ENCODE peak calls at places on chromosomes 16 and 17, in seven cellular contexts. One of them, this sample, is unnamed.

GRCh38 chr17:41665566-41666335 is 22.9 kb upstream of the EIF1 start:
- DNase-seq in neural progenitor cell: peak
- DNase-seq in breast epithelium: peak
- DNase-seq in HCT116: peak
- DNase-seq in progenitor cell of endocrine pancreas: peak
- DNase-seq in fibroblast of lung: peak
- DNase-seq in endothelial cell of umbilical vein: peak
- DNase-seq in this sample: peak

GRCh38 chr16:66020061-66020460 is 346.4 kb upstream of the CDH5 start:
- DNase-seq in neural progenitor cell: no peak
- DNase-seq in breast epithelium: no peak
- DNase-seq in HCT116: no peak
- DNase-seq in progenitor cell of endocrine pancreas: no peak
- DNase-seq in fibroblast of lung: no peak
- DNase-seq in endothelial cell of umbilical vein: no peak
- DNase-seq in this sample: no peak

GRCh38 chr16:53999123-53999522 is 287.5 kb downstream of the IRX3 start:
- DNase-seq in neural progenitor cell: peak
- DNase-seq in breast epithelium: no peak
- DNase-seq in HCT116: no peak
- DNase-seq in progenitor cell of endocrine pancreas: no peak
- DNase-seq in fibroblast of lung: no peak
- DNase-seq in endothelial cell of umbilical vein: no peak
- DNase-seq in this sample: no peak

GRCh38 chr17:63531022-63531965 is 8.1 kb downstream of the KCNH6 start:
- DNase-seq in neural progenitor cell: no peak
- DNase-seq in breast epithelium: no peak
- DNase-seq in HCT116: no peak
- DNase-seq in progenitor cell of endocrine pancreas: no peak
- DNase-seq in fibroblast of lung: no peak
- DNase-seq in endothelial cell of umbilical vein: no peak
- DNase-seq in this sample: no peak

GRCh38 chr17:8375738-8376259 is 705 bp downstream of the KRABD2 start:
- DNase-seq in neural progenitor cell: peak
- DNase-seq in breast epithelium: no peak
- DNase-seq in HCT116: no peak
- DNase-seq in progenitor cell of endocrine pancreas: peak
- DNase-seq in fibroblast of lung: no peak
- DNase-seq in endothelial cell of umbilical vein: no peak
- DNase-seq in this sample: no peak

GRCh38 chr17:74164446-74165045 is 38.9 kb upstream of the RPL38 start:
- DNase-seq in neural progenitor cell: no peak
- DNase-seq in breast epithelium: no peak
- DNase-seq in HCT116: no peak
- DNase-seq in progenitor cell of endocrine pancreas: no peak
- DNase-seq in fibroblast of lung: no peak
- DNase-seq in endothelial cell of umbilical vein: no peak
- DNase-seq in this sample: no peak

GRCh38 chr16:57146735-57147134 is 39.1 kb downstream of the PSME3IP1 start:
- DNase-seq in neural progenitor cell: peak
- DNase-seq in breast epithelium: no peak
- DNase-seq in HCT116: no peak
- DNase-seq in progenitor cell of endocrine pancreas: no peak
- DNase-seq in fibroblast of lung: no peak
- DNase-seq in endothelial cell of umbilical vein: no peak
- DNase-seq in this sample: peak

GRCh38 chr17:18970582-18971480 is 18.9 kb downstream of the SLC5A10 start:
- DNase-seq in neural progenitor cell: no peak
- DNase-seq in breast epithelium: no peak
- DNase-seq in HCT116: no peak
- DNase-seq in progenitor cell of endocrine pancreas: no peak
- DNase-seq in fibroblast of lung: no peak
- DNase-seq in endothelial cell of umbilical vein: no peak
- DNase-seq in this sample: no peak

GRCh38 chr17:77332034-77332971 is 191.5 kb downstream of the SEC14L1 start:
- DNase-seq in neural progenitor cell: no peak
- DNase-seq in breast epithelium: peak
- DNase-seq in HCT116: no peak
- DNase-seq in progenitor cell of endocrine pancreas: no peak
- DNase-seq in fibroblast of lung: no peak
- DNase-seq in endothelial cell of umbilical vein: no peak
- DNase-seq in this sample: no peak

GRCh38 chr17:11719203-11719602 is 120.9 kb downstream of the DNAH9 start:
- DNase-seq in neural progenitor cell: no peak
- DNase-seq in breast epithelium: no peak
- DNase-seq in HCT116: no peak
- DNase-seq in progenitor cell of endocrine pancreas: no peak
- DNase-seq in fibroblast of lung: no peak
- DNase-seq in endothelial cell of umbilical vein: no peak
- DNase-seq in this sample: no peak

GRCh38 chr16:80743273-80743672 is 61.1 kb downstream of the CDYL2 start:
- DNase-seq in neural progenitor cell: no peak
- DNase-seq in breast epithelium: no peak
- DNase-seq in HCT116: no peak
- DNase-seq in progenitor cell of endocrine pancreas: no peak
- DNase-seq in fibroblast of lung: no peak
- DNase-seq in endothelial cell of umbilical vein: no peak
- DNase-seq in this sample: no peak

GRCh38 chr16:82629441-82630027 is 2.8 kb downstream of the CDH13 start:
- DNase-seq in neural progenitor cell: peak
- DNase-seq in breast epithelium: no peak
- DNase-seq in HCT116: no peak
- DNase-seq in progenitor cell of endocrine pancreas: no peak
- DNase-seq in fibroblast of lung: peak
- DNase-seq in endothelial cell of umbilical vein: peak
- DNase-seq in this sample: no peak

GRCh38 chr16:72836985-72837384 is 210.9 kb downstream of the ZFHX3 start:
- DNase-seq in neural progenitor cell: peak
- DNase-seq in breast epithelium: no peak
- DNase-seq in HCT116: no peak
- DNase-seq in progenitor cell of endocrine pancreas: no peak
- DNase-seq in fibroblast of lung: no peak
- DNase-seq in endothelial cell of umbilical vein: no peak
- DNase-seq in this sample: no peak

GRCh38 chr17:5065227-5065744 is 13.0 kb upstream of the ZFP3 start:
- DNase-seq in neural progenitor cell: no peak
- DNase-seq in breast epithelium: no peak
- DNase-seq in HCT116: no peak
- DNase-seq in progenitor cell of endocrine pancreas: no peak
- DNase-seq in fibroblast of lung: no peak
- DNase-seq in endothelial cell of umbilical vein: no peak
- DNase-seq in this sample: no peak

GRCh38 chr17:62565817-62566216 is 61.7 kb upstream of the MRC2 start:
- DNase-seq in neural progenitor cell: no peak
- DNase-seq in breast epithelium: no peak
- DNase-seq in HCT116: no peak
- DNase-seq in progenitor cell of endocrine pancreas: no peak
- DNase-seq in fibroblast of lung: no peak
- DNase-seq in endothelial cell of umbilical vein: peak
- DNase-seq in this sample: no peak

GRCh38 chr17:282000-282911 is 70.4 kb downstream of the RPH3AL start:
- DNase-seq in neural progenitor cell: no peak
- DNase-seq in breast epithelium: peak
- DNase-seq in HCT116: no peak
- DNase-seq in progenitor cell of endocrine pancreas: no peak
- DNase-seq in fibroblast of lung: no peak
- DNase-seq in endothelial cell of umbilical vein: no peak
- DNase-seq in this sample: no peak

GRCh38 chr16:27379919-27380318 is 22.1 kb upstream of the IL21R start:
- DNase-seq in neural progenitor cell: no peak
- DNase-seq in breast epithelium: no peak
- DNase-seq in HCT116: no peak
- DNase-seq in progenitor cell of endocrine pancreas: no peak
- DNase-seq in fibroblast of lung: no peak
- DNase-seq in endothelial cell of umbilical vein: no peak
- DNase-seq in this sample: no peak

GRCh38 chr16:1330260-1330914 is 3.1 kb upstream of the BAIAP3 start:
- DNase-seq in neural progenitor cell: no peak
- DNase-seq in breast epithelium: no peak
- DNase-seq in HCT116: no peak
- DNase-seq in progenitor cell of endocrine pancreas: no peak
- DNase-seq in fibroblast of lung: no peak
- DNase-seq in endothelial cell of umbilical vein: no peak
- DNase-seq in this sample: no peak

GRCh38 chr16:83835972-83836566 is 28.3 kb downstream of the HSBP1 start:
- DNase-seq in neural progenitor cell: no peak
- DNase-seq in breast epithelium: no peak
- DNase-seq in HCT116: peak
- DNase-seq in progenitor cell of endocrine pancreas: no peak
- DNase-seq in fibroblast of lung: peak
- DNase-seq in endothelial cell of umbilical vein: peak
- DNase-seq in this sample: no peak

GRCh38 chr17:59617141-59617757 is 2.4 kb upstream of the CLTC start:
- DNase-seq in neural progenitor cell: no peak
- DNase-seq in breast epithelium: no peak
- DNase-seq in HCT116: no peak
- DNase-seq in progenitor cell of endocrine pancreas: no peak
- DNase-seq in fibroblast of lung: no peak
- DNase-seq in endothelial cell of umbilical vein: no peak
- DNase-seq in this sample: no peak

GRCh38 chr17:74369221-74369620 is 1.9 kb downstream of the GPR142 start:
- DNase-seq in neural progenitor cell: peak
- DNase-seq in breast epithelium: no peak
- DNase-seq in HCT116: no peak
- DNase-seq in progenitor cell of endocrine pancreas: no peak
- DNase-seq in fibroblast of lung: no peak
- DNase-seq in endothelial cell of umbilical vein: no peak
- DNase-seq in this sample: no peak

GRCh38 chr16:83810906-83811305 is 3.1 kb downstream of the HSBP1 start:
- DNase-seq in neural progenitor cell: no peak
- DNase-seq in breast epithelium: no peak
- DNase-seq in HCT116: no peak
- DNase-seq in progenitor cell of endocrine pancreas: no peak
- DNase-seq in fibroblast of lung: no peak
- DNase-seq in endothelial cell of umbilical vein: no peak
- DNase-seq in this sample: no peak

GRCh38 chr16:71439531-71439930 is 2.3 kb downstream of the TLE7 start:
- DNase-seq in neural progenitor cell: no peak
- DNase-seq in breast epithelium: no peak
- DNase-seq in HCT116: no peak
- DNase-seq in progenitor cell of endocrine pancreas: no peak
- DNase-seq in fibroblast of lung: no peak
- DNase-seq in endothelial cell of umbilical vein: no peak
- DNase-seq in this sample: no peak

GRCh38 chr16:71441348-71441781 is 489 bp downstream of the TLE7 start:
- DNase-seq in neural progenitor cell: no peak
- DNase-seq in breast epithelium: no peak
- DNase-seq in HCT116: no peak
- DNase-seq in progenitor cell of endocrine pancreas: no peak
- DNase-seq in fibroblast of lung: no peak
- DNase-seq in endothelial cell of umbilical vein: no peak
- DNase-seq in this sample: no peak

GRCh38 chr16:71443714-71444113 is 1.9 kb upstream of the TLE7 start:
- DNase-seq in neural progenitor cell: no peak
- DNase-seq in breast epithelium: no peak
- DNase-seq in HCT116: no peak
- DNase-seq in progenitor cell of endocrine pancreas: no peak
- DNase-seq in fibroblast of lung: no peak
- DNase-seq in endothelial cell of umbilical vein: no peak
- DNase-seq in this sample: no peak

GRCh38 chr16:71442041-71442440 is at the start of gene TLE7:
- DNase-seq in neural progenitor cell: no peak
- DNase-seq in breast epithelium: no peak
- DNase-seq in HCT116: no peak
- DNase-seq in progenitor cell of endocrine pancreas: no peak
- DNase-seq in fibroblast of lung: no peak
- DNase-seq in endothelial cell of umbilical vein: no peak
- DNase-seq in this sample: no peak

GRCh38 chr16:71440669-71441347 is 1.0 kb downstream of the TLE7 start:
- DNase-seq in neural progenitor cell: peak
- DNase-seq in breast epithelium: no peak
- DNase-seq in HCT116: no peak
- DNase-seq in progenitor cell of endocrine pancreas: no peak
- DNase-seq in fibroblast of lung: no peak
- DNase-seq in endothelial cell of umbilical vein: no peak
- DNase-seq in this sample: no peak
- TF ChIP-seq CTCF in neural progenitor cell: peak
- TF ChIP-seq CTCF in breast epithelium: no peak
- TF ChIP-seq CTCF in HCT116: peak
- TF ChIP-seq CTCF in progenitor cell of endocrine pancreas: peak
- TF ChIP-seq CTCF in fibroblast of lung: no peak
- TF ChIP-seq CTCF in endothelial cell of umbilical vein: peak
- TF ChIP-seq CTCF in this sample: no peak

GRCh38 chr17:80446645-80447405 is 29.6 kb downstream of the NPTX1 start:
- DNase-seq in neural progenitor cell: no peak
- DNase-seq in breast epithelium: no peak
- DNase-seq in HCT116: no peak
- DNase-seq in progenitor cell of endocrine pancreas: no peak
- DNase-seq in fibroblast of lung: no peak
- DNase-seq in endothelial cell of umbilical vein: no peak
- DNase-seq in this sample: no peak
- TF ChIP-seq CTCF in neural progenitor cell: no peak
- TF ChIP-seq CTCF in breast epithelium: no peak
- TF ChIP-seq CTCF in HCT116: no peak
- TF ChIP-seq CTCF in progenitor cell of endocrine pancreas: no peak
- TF ChIP-seq CTCF in fibroblast of lung: no peak
- TF ChIP-seq CTCF in endothelial cell of umbilical vein: no peak
- TF ChIP-seq CTCF in this sample: no peak

DNA sequence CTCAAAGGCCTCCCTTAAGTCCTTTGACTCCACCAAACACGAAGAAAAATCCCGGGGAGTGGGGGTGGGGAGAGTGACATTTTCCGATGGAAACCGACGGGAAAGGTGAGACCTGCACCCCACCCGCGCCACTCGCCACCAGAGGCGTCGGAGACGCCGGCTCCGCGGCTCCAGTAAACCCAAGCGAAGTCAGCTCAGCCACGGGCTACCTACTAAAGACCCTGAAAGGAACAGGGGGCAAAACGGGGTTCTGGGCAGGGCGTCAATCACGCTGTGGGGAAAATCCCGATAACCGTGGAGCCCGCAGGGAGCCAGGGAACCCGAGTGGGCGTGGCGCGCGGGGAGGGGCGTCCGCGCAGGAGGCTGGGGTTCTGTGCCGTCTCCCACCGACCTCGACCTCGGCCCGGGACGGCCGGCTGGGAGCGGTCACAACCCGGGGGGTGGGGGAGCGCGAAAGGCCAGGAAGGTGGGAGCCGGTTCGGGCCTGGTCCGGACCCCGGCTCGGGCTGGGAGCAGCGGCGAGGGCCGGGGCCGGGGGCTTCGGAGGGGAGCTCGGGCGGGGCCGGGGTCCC is 565 bp downstream of the WDR45B start:
- DNase-seq in neural progenitor cell: peak
- DNase-seq in breast epithelium: no peak
- DNase-seq in HCT116: no peak
- DNase-seq in progenitor cell of endocrine pancreas: peak
- DNase-seq in fibroblast of lung: no peak
- DNase-seq in endothelial cell of umbilical vein: peak
- DNase-seq in this sample: no peak
- TF ChIP-seq CTCF in neural progenitor cell: peak
- TF ChIP-seq CTCF in breast epithelium: no peak
- TF ChIP-seq CTCF in HCT116: no peak
- TF ChIP-seq CTCF in progenitor cell of endocrine pancreas: peak
- TF ChIP-seq CTCF in fibroblast of lung: peak
- TF ChIP-seq CTCF in endothelial cell of umbilical vein: peak
- TF ChIP-seq CTCF in this sample: no peak

DNA sequence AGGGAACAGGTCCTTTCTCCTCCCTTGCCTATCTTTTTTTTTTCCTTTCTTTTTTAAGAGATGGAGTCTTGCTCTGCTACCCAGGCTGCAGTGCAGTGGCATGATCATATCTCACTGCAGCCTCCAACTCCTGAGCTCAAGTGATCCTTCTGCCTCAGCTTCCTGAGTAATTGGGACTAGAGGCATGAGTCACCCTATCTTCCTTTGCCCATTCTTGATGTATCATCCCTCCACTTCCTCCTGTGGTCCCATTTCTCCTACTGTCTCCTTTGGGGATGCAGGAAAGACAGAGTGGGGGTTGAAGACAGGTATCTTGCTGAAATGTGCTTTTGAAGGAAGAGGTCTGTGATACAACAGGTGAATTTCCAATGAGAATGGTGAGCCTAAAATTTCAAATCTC is 5.5 kb downstream of the MYO19 start:
- DNase-seq in neural progenitor cell: no peak
- DNase-seq in breast epithelium: no peak
- DNase-seq in HCT116: no peak
- DNase-seq in progenitor cell of endocrine pancreas: no peak
- DNase-seq in fibroblast of lung: peak
- DNase-seq in endothelial cell of umbilical vein: peak
- DNase-seq in this sample: no peak
- TF ChIP-seq CTCF in neural progenitor cell: no peak
- TF ChIP-seq CTCF in breast epithelium: no peak
- TF ChIP-seq CTCF in HCT116: no peak
- TF ChIP-seq CTCF in progenitor cell of endocrine pancreas: no peak
- TF ChIP-seq CTCF in fibroblast of lung: no peak
- TF ChIP-seq CTCF in endothelial cell of umbilical vein: no peak
- TF ChIP-seq CTCF in this sample: no peak

This sample was measured in omental fat pad.